ENCODE peak calls at places on chromosomes 4 and X, in seven cellular contexts. C is left ventricle myocardium inferior, O is dorsolateral prefrontal cortex, N is transverse colon, S is A549, U is AG04449, A is fibroblast of mammary gland. Q is an unnamed sample.
A peak's percentile ranks its signal among the peaks of the same experiment; 100 is the strongest.

GRCh38 chr4:182859730-182860129 is 57.5 kb downstream of the DCTD start:
- DNase-seq in O (no peak), U (no peak), A (no peak), S (no peak), N (no peak), C (no peak), Q (no peak)

GRCh38 chr4:118180776-118181175 is 146.5 kb downstream of the NDST3 start:
- DNase-seq in U (no peak), O (no peak), N (no peak), A (peak; percentile 48), C (no peak), S (no peak), Q (peak; percentile 27)

GRCh38 chrX:7263961-7264360 is 116.0 kb upstream of the PUDP start:
- DNase-seq in S (no peak), O (no peak), N (no peak), U (no peak), A (peak; percentile 38), C (no peak), Q (no peak)

GRCh38 chr4:31803511-31804195 is 1083.5 kb downstream of the PCDH7 start:
- DNase-seq in S (no peak), N (no peak), C (no peak), U (no peak), A (no peak), O (no peak), Q (peak; percentile 19)

GRCh38 chr4:54066718-54067129 is 2.3 kb upstream of the CHIC2 start:
- DNase-seq in C (no peak), S (no peak), A (no peak), U (no peak), O (no peak), N (no peak), Q (no peak)

GRCh38 chr4:45931151-45931550 is 192.7 kb downstream of the GABRG1 start:
- DNase-seq in N (no peak), O (no peak), A (no peak), U (no peak), S (no peak), C (no peak), Q (no peak)

GRCh38 chr4:72843466-72843865 is 226.1 kb downstream of the COX18 start:
- DNase-seq in S (no peak), A (no peak), C (no peak), U (no peak), O (no peak), N (no peak), Q (no peak)

GRCh38 chrX:105323951-105324350 is 103.5 kb upstream of the TEX13A start:
- DNase-seq in U (no peak), A (peak; percentile 80), N (no peak), S (no peak), O (no peak), C (no peak), Q (peak; percentile 61)

GRCh38 chrX:37348237-37349130 is 680 bp upstream of the PRRG1 start:
- DNase-seq in A (no peak), U (no peak), N (no peak), O (no peak), S (no peak), C (no peak), Q (no peak)

GRCh38 chr4:176376032-176376614 is 56.4 kb downstream of the SPCS3 start:
- DNase-seq in O (no peak), U (no peak), A (peak; percentile 43), S (peak; percentile 15), C (no peak), N (no peak), Q (peak; percentile 57)

GRCh38 chrX:24506082-24506481 is 41.0 kb downstream of the PDK3 start:
- DNase-seq in U (no peak), S (no peak), N (no peak), C (no peak), O (no peak), A (peak; percentile 42), Q (peak; percentile 17)

GRCh38 chrX:55056820-55057690 is 17.8 kb upstream of the PAGE2B start:
- DNase-seq in A (peak; percentile 5), O (no peak), U (no peak), N (no peak), S (no peak), C (no peak), Q (peak; percentile 56)

GRCh38 chr4:161714022-161714751 is 449.6 kb downstream of the FSTL5 start:
- DNase-seq in U (peak; percentile 53), O (no peak), C (no peak), A (peak; percentile 34), S (no peak), N (no peak), Q (peak; percentile 0)

GRCh38 chr4:188403272-188403671 is 264.0 kb downstream of the TRIML1 start:
- DNase-seq in N (no peak), S (no peak), C (no peak), U (no peak), A (peak; percentile 37), O (no peak), Q (no peak)

GRCh38 chr4:7717946-7718490 is 221.6 kb downstream of the AFAP1 start:
- DNase-seq in N (no peak), A (no peak), U (no peak), O (no peak), C (no peak), S (no peak), Q (no peak)

GRCh38 chrX:112834016-112834855 is 6.4 kb downstream of the AMOT start:
- DNase-seq in U (peak; percentile 46), N (no peak), O (no peak), C (no peak), A (peak; percentile 80), S (no peak), Q (peak; percentile 84)

GRCh38 chr4:144356941-144357381 is 216.4 kb upstream of the GYPA start:
- DNase-seq in U (no peak), S (no peak), C (no peak), A (no peak), O (no peak), N (no peak), Q (no peak)
- TF ChIP-seq CTCF in U (no peak), S (no peak), C (no peak), A (no peak), O (no peak), N (no peak), Q (no peak)

DNA sequence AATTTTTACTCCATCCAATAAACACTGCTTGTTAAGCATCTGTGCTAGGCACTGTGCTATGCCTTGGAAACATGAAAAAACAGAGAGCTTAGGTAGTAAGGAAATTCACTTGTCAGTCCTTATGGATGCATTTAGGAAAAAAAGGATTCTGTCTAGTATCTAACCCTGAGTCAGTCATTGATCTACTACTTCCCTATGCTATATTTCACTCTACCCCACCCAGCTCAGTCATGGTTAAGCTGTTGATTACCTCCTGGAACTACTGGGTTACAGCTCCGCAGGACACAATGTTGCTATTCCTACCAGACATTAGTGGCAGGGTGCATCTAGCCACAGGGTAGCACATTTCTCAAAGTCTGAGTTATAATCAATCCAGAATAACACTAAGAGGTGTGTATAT is 2.9 kb upstream of the USP53 start:
- DNase-seq in U (no peak), O (no peak), S (no peak), A (peak; percentile 57), N (peak; percentile 20), C (no peak), Q (no peak)
- H3K4me3 ChIP-seq in U (no peak overlapping the region), O (no peak overlapping the region), S (no peak overlapping the region), A (no peak overlapping the region), N (no peak overlapping the region), C (no peak overlapping the region), Q (no peak overlapping the region)

GRCh38 chr4:17013382-17014006 is 115.0 kb upstream of the LDB2 start:
- DNase-seq in U (peak; percentile 51), S (no peak), C (no peak), O (no peak), A (no peak), N (no peak), Q (peak; percentile 68)
- TF ChIP-seq CTCF in U (no peak), S (no peak), C (no peak), O (no peak), A (no peak), N (no peak), Q (no peak)

DNA sequence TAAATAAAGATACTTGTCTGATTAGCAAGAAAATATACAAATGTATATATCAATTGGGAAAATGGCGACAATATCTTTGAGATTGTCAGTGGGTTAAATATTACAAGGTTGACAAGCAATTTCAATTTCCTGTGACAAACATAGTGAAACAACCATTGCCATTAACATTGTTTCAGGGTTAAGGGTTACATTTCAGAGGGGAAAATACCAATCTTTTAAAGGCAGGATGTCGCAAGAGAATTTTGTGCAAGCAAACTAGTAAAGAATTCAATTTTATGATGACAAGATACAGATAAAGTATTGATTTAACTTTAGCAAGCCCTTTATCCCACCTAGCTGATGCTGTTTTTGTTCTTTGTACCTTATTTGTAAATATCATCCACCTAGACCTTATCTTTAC is 305.8 kb upstream of the GRIA3 start:
- DNase-seq in N (no peak), C (no peak), U (no peak), S (no peak), O (no peak), A (no peak), Q (no peak)
- H3K4me3 ChIP-seq in N (no peak overlapping the region), C (no peak overlapping the region), U (no peak overlapping the region), S (no peak overlapping the region), O (no peak overlapping the region), A (no peak overlapping the region), Q (no peak overlapping the region)